ENCODE peak calls at places on chromosomes 11 and 22, in five cellular contexts. M is stimulated activated CD4-positive, alpha-beta T cell treated with anti-CD3 and anti-CD28 coated beads, TNF-alpha, amount 100 ng/mL, for 48 hours; S is glomerular endothelial cell; N is left cardiac atrium; Z is HFF-Myc. H is an unnamed sample.

GRCh38 chr22:26848244-26848920 is 191.0 kb downstream of the MIAT start:
- DNase-seq in M (no peak), S (no peak), N (peak; percentile 29), Z (no peak), H (peak; percentile 15)

GRCh38 chr11:17544181-17544622 is at the start of gene USH1C:
- DNase-seq in M (peak; percentile 24), S (no peak), N (no peak), Z (no peak), H (no peak)

GRCh38 chr11:58807358-58807757 is 37.1 kb downstream of the GLYATL2 start:
- DNase-seq in M (no peak), S (no peak), N (no peak), Z (no peak), H (no peak)

GRCh38 chr11:9030601-9031000 is 26.8 kb upstream of the NRIP3 start:
- DNase-seq in M (no peak), S (no peak), N (no peak), Z (no peak), H (no peak)

GRCh38 chr11:57432714-57433163 is 5.8 kb upstream of the SLC43A3 start:
- DNase-seq in M (no peak), S (no peak), N (no peak), Z (no peak), H (no peak)

GRCh38 chr22:44337658-44338004 is 24.9 kb upstream of the SHISAL1 start:
- DNase-seq in M (no peak), S (no peak), N (peak; percentile 72), Z (no peak), H (peak; percentile 64)

GRCh38 chr22:48827904-48828555 is 999.6 kb downstream of the BRD1 start:
- DNase-seq in M (no peak), S (no peak), N (no peak), Z (no peak), H (no peak)

GRCh38 chr22:50635591-50635990 is 7.6 kb upstream of the ARSA start:
- DNase-seq in M (no peak), S (no peak), N (no peak), Z (no peak), H (no peak)

GRCh38 chr22:38491707-38492348 is 14.3 kb downstream of the DDX17 start:
- DNase-seq in M (no peak), S (no peak), N (no peak), Z (no peak), H (no peak)

GRCh38 chr11:67163006-67163405 is 43.9 kb downstream of the KDM2A start:
- DNase-seq in M (no peak), S (no peak), N (no peak), Z (no peak), H (no peak)

GRCh38 chr11:124930799-124931198 is 5.0 kb downstream of the HEPACAM start:
- DNase-seq in M (no peak), S (no peak), N (no peak), Z (no peak), H (no peak)

GRCh38 chr11:69049490-69049867 is 747 bp downstream of the TPCN2 start:
- DNase-seq in M (no peak), S (no peak), N (no peak), Z (no peak), H (peak; percentile 16)

GRCh38 chr22:20136603-20136873 is 4.9 kb downstream of the ZDHHC8 start:
- DNase-seq in M (no peak), S (no peak), N (no peak), Z (no peak), H (no peak)

GRCh38 chr11:33772300-33772699 is 2.0 kb downstream of the FBXO3 start:
- DNase-seq in M (no peak), S (no peak), N (no peak), Z (no peak), H (peak; percentile 47)

GRCh38 chr11:64833509-64833908 is 10.9 kb downstream of the CDC42BPG start:
- DNase-seq in M (no peak), S (no peak), N (no peak), Z (no peak), H (no peak)

GRCh38 chr11:2378527-2379210 is 1.6 kb downstream of the CD81 start:
- DNase-seq in M (no peak), S (no peak), N (peak; percentile 67), Z (peak; percentile 56), H (peak; percentile 72)

GRCh38 chr11:61141601-61142028 is 19.6 kb downstream of the VPS37C start:
- DNase-seq in M (no peak), S (no peak), N (no peak), Z (no peak), H (no peak)

GRCh38 chr11:27653990-27654758 is 46.1 kb downstream of the BDNF start:
- DNase-seq in M (no peak), S (no peak), N (no peak), Z (no peak), H (no peak)

GRCh38 chr11:122578168-122578825 is 77.2 kb upstream of the UBASH3B start:
- DNase-seq in M (no peak), S (no peak), N (no peak), Z (no peak), H (no peak)

GRCh38 chr22:20464096-20464614 is 26.5 kb upstream of the SCARF2 start:
- DNase-seq in M (peak; percentile 42), S (no peak), N (no peak), Z (no peak), H (no peak)

GRCh38 chr11:80293293-80293692 is 852.5 kb upstream of the TENM4 start:
- DNase-seq in M (no peak), S (no peak), N (no peak), Z (no peak), H (no peak)

GRCh38 chr11:79108851-79109250 is 332.0 kb downstream of the TENM4 start:
- DNase-seq in M (no peak), S (no peak), N (no peak), Z (no peak), H (no peak)

GRCh38 chr11:45815747-45816146 is 10.8 kb downstream of the SLC35C1 start:
- DNase-seq in M (no peak), S (no peak), N (no peak), Z (no peak), H (no peak)

GRCh38 chr11:90220391-90220790 is 2.5 kb downstream of the CHORDC1 start:
- DNase-seq in M (no peak), S (no peak), N (no peak), Z (no peak), H (no peak)

GRCh38 chr11:78208257-78209165 is 19.8 kb downstream of the USP35 start:
- DNase-seq in M (no peak), S (no peak), N (no peak), Z (no peak), H (no peak)